ENCODE peak calls at places on chromosomes 16 and 17, in seven cellular contexts. H is T-helper 17 cell, Y is NCI-H2107, O is memory B cell, U is frontal cortex, J is choroid plexus epithelial cell, V is anterior cingulate cortex. E is an unnamed sample.

GRCh38 chr17:79677646-79678045 is 53.1 kb upstream of the ENPP7 start:
- DNase-seq in H (no peak), Y (no peak), O (no peak), U (no peak), J (no peak), V (no peak), E (no peak)

GRCh38 chr17:12961655-12962054 is 56.2 kb downstream of the ELAC2 start:
- DNase-seq in H (no peak), Y (no peak), O (no peak), U (no peak), J (no peak), V (no peak), E (no peak)

GRCh38 chr17:47802341-47803022 is 19.1 kb downstream of the OSBPL7 start:
- DNase-seq in H (no peak), Y (peak; percentile 49), O (peak; percentile 55), U (peak; percentile 71), J (peak; percentile 75), V (no peak), E (peak; percentile 33)

GRCh38 chr17:6425407-6425806 is 9.5 kb downstream of the AIPL1 start:
- DNase-seq in H (no peak), Y (no peak), O (no peak), U (peak; percentile 46), J (no peak), V (no peak), E (no peak)

GRCh38 chr16:24382929-24383328 is 126.8 kb downstream of the CACNG3 start:
- DNase-seq in H (no peak), Y (no peak), O (no peak), U (no peak), J (no peak), V (no peak), E (no peak)

GRCh38 chr17:76048711-76049110 is 21.6 kb upstream of the EVPL start:
- DNase-seq in H (no peak), Y (no peak), O (no peak), U (no peak), J (peak; percentile 76), V (no peak), E (no peak)

GRCh38 chr17:29070795-29071194 is 27.9 kb downstream of the PIPOX start:
- DNase-seq in H (no peak), Y (no peak), O (no peak), U (no peak), J (no peak), V (no peak), E (no peak)

GRCh38 chr17:55265434-55266021 is 768 bp downstream of the HLF start:
- DNase-seq in H (peak; percentile 34), Y (no peak), O (peak; percentile 37), U (no peak), J (no peak), V (no peak), E (no peak)

GRCh38 chr17:78746263-78746948 is 35.7 kb downstream of the CYTH1 start:
- DNase-seq in H (no peak), Y (no peak), O (no peak), U (no peak), J (no peak), V (no peak), E (no peak)

GRCh38 chr16:74936902-74937560 is 47.9 kb downstream of the WDR59 start:
- DNase-seq in H (no peak), Y (no peak), O (no peak), U (no peak), J (peak; percentile 95), V (no peak), E (peak; percentile 51)

GRCh38 chr17:75922963-75923874 is 17.6 kb downstream of the FBF1 start:
- DNase-seq in H (no peak), Y (no peak), O (no peak), U (no peak), J (no peak), V (no peak), E (no peak)

GRCh38 chr16:86370036-86370435 is 140.3 kb upstream of the FOXF1 start:
- DNase-seq in H (no peak), Y (no peak), O (no peak), U (no peak), J (no peak), V (no peak), E (no peak)

GRCh38 chr17:79842656-79843474 is 3.6 kb upstream of the CBX4 start:
- DNase-seq in H (no peak), Y (no peak), O (peak; percentile 52), U (no peak), J (no peak), V (no peak), E (no peak)

GRCh38 chr17:1979182-1979980 is 45.8 kb downstream of the RTN4RL1 start:
- DNase-seq in H (no peak), Y (no peak), O (no peak), U (no peak), J (no peak), V (no peak), E (no peak)

GRCh38 chr17:40854175-40854814 is 12.7 kb downstream of the KRT12 start:
- DNase-seq in H (no peak), Y (no peak), O (no peak), U (no peak), J (peak; percentile 90), V (no peak), E (no peak)

GRCh38 chr16:20611350-20611902 is 35.3 kb upstream of the ACSM2B start:
- DNase-seq in H (no peak), Y (peak; percentile 42), O (no peak), U (peak; percentile 24), J (no peak), V (peak; percentile 25), E (no peak)

GRCh38 chr17:20084621-20085282 is 75.6 kb downstream of the SPECC1 start:
- DNase-seq in H (no peak), Y (no peak), O (no peak), U (no peak), J (no peak), V (no peak), E (no peak)

GRCh38 chr16:8885674-8886592 is 3.8 kb downstream of the LITAFD start:
- DNase-seq in H (no peak), Y (no peak), O (no peak), U (no peak), J (no peak), V (no peak), E (no peak)

GRCh38 chr16:66647866-66648265 is 43.4 kb downstream of the CMTM3 start:
- DNase-seq in H (no peak), Y (no peak), O (no peak), U (no peak), J (no peak), V (no peak), E (no peak)

GRCh38 chr17:13154403-13154802 is 136.6 kb upstream of the ELAC2 start:
- DNase-seq in H (no peak), Y (no peak), O (no peak), U (no peak), J (no peak), V (no peak), E (no peak)

E was measured in stimulated activated naive B cell treated with anti-CD40 and anti-IgM and Interleukin-4, amounts not matched to agents 10 μg/mL and 1 μg/mL and 100 μg/mL, for 72 hours.